ENCODE peak calls at places on chromosomes 7 and 10, in eight cellular contexts. K, Y, S, B, E, H, W and Z are unnamed samples.

GRCh38 chr7:66883716-66884115 is 37.3 kb upstream of the TMEM248 start:
- DNase-seq in S (peak), B (no peak), E (no peak), W (no peak), Y (no peak), H (peak), K (no peak), Z (peak)

GRCh38 chr10:14386202-14386593 is 55.5 kb upstream of the FRMD4A start:
- DNase-seq in Y (no peak), E (peak), K (no peak), H (peak), S (peak), B (no peak), W (no peak), Z (peak)

GRCh38 chr10:102300289-102300843 is 55.0 kb downstream of the GBF1 start:
- DNase-seq in Y (no peak), S (no peak), K (no peak), H (peak), B (no peak), E (peak), W (no peak), Z (no peak)

GRCh38 chr10:133379152-133379800 is at the start of gene PAOX:
- DNase-seq in B (peak), E (peak), W (no peak), K (peak), H (peak), Y (peak), S (peak), Z (peak)

GRCh38 chr7:70017371-70017770 is 419.1 kb downstream of the AUTS2 start:
- DNase-seq in E (no peak), Y (no peak), S (no peak), H (no peak), B (no peak), W (no peak), K (no peak), Z (no peak)

GRCh38 chr7:96414931-96415292 is 93.0 kb upstream of the SLC25A13 start:
- DNase-seq in W (no peak), E (no peak), Y (no peak), S (peak), B (peak), H (peak), K (no peak), Z (peak)

GRCh38 chr7:134691820-134692705 is 45.4 kb downstream of the BPGM start:
- DNase-seq in B (no peak), Y (peak), S (no peak), E (no peak), W (no peak), H (peak), K (peak), Z (no peak)

GRCh38 chr10:17229967-17230682 is 2.1 kb downstream of the VIM start:
- DNase-seq in K (peak), W (no peak), B (peak), H (peak), S (peak), E (no peak), Y (peak), Z (peak)

GRCh38 chr7:103573479-103574058 is 127.6 kb upstream of the SLC26A5 start:
- DNase-seq in K (no peak), S (peak), Y (no peak), H (peak), B (peak), E (peak), W (peak), Z (peak)

GRCh38 chr7:1890289-1891235 is 220.5 kb downstream of the ELFN1 start:
- DNase-seq in B (no peak), H (no peak), W (no peak), Y (no peak), S (no peak), E (no peak), K (no peak), Z (no peak)

GRCh38 chr7:83153419-83153818 is 9.3 kb downstream of the PCLO start:
- DNase-seq in B (no peak), H (no peak), W (no peak), E (no peak), Y (no peak), S (no peak), K (no peak), Z (no peak)

GRCh38 chr7:133419036-133419435 is 166.2 kb downstream of the EXOC4 start:
- DNase-seq in Y (no peak), W (no peak), K (no peak), E (peak), S (no peak), H (no peak), B (no peak), Z (no peak)

GRCh38 chr10:27742926-27743735 is 2.5 kb downstream of the MKX start:
- DNase-seq in W (no peak), S (peak), E (no peak), B (peak), H (peak), K (peak), Y (peak), Z (no peak)

GRCh38 chr7:83751217-83751616 is 102.3 kb upstream of the SEMA3E start:
- DNase-seq in S (peak), Y (no peak), K (no peak), W (no peak), E (peak), B (no peak), H (peak), Z (no peak)

GRCh38 chr10:67612577-67613537 is 83.1 kb downstream of the CTNNA3 start:
- DNase-seq in Y (no peak), B (no peak), H (peak), K (no peak), E (no peak), W (no peak), S (no peak), Z (peak)

GRCh38 chr7:111690364-111691111 is 128.2 kb upstream of the IMMP2L start:
- DNase-seq in E (no peak), H (no peak), B (no peak), K (no peak), S (no peak), W (no peak), Y (no peak), Z (no peak)

GRCh38 chr10:7625836-7626235 is 40.9 kb downstream of the ITIH5 start:
- DNase-seq in K (peak), S (no peak), E (no peak), Y (no peak), B (no peak), W (no peak), H (peak), Z (no peak)

GRCh38 chr10:73110345-73110849 is at the start of gene NUDT13:
- DNase-seq in B (peak), K (peak), E (peak), H (peak), W (no peak), S (peak), Y (peak), Z (peak)

GRCh38 chr7:153407291-153408046 is 644.7 kb upstream of the DPP6 start:
- DNase-seq in S (no peak), Y (no peak), W (no peak), K (no peak), H (no peak), B (no peak), E (no peak), Z (no peak)

GRCh38 chr7:37495574-37496184 is 47.0 kb upstream of the ELMO1 start:
- DNase-seq in W (peak), S (peak), K (no peak), H (peak), E (peak), Y (no peak), B (peak), Z (peak)

GRCh38 chr7:7976677-7977076 is 8.1 kb downstream of the GLCCI1 start:
- DNase-seq in S (no peak), Y (no peak), E (no peak), K (no peak), H (no peak), W (no peak), B (no peak), Z (no peak)

GRCh38 chr7:41449694-41450093 is 253.2 kb downstream of the INHBA start:
- DNase-seq in B (no peak), Y (no peak), E (no peak), S (no peak), H (no peak), K (no peak), W (no peak), Z (no peak)

GRCh38 chr10:22460101-22460500 is 114.8 kb downstream of the SPAG6 start:
- DNase-seq in W (no peak), S (no peak), K (no peak), E (no peak), B (no peak), Y (no peak), H (no peak), Z (no peak)

GRCh38 chr7:81529785-81530184 is 240.1 kb downstream of the HGF start:
- DNase-seq in S (no peak), E (no peak), W (no peak), K (no peak), B (no peak), H (no peak), Y (no peak), Z (no peak)

GRCh38 chr7:93150200-93150835 is 2.1 kb upstream of the SAMD9L start:
- DNase-seq in S (peak), K (no peak), Y (no peak), E (peak), B (no peak), H (peak), W (no peak), Z (no peak)

GRCh38 chr7:51303142-51303525 is 13.5 kb downstream of the COBL start:
- DNase-seq in K (no peak), E (no peak), Y (no peak), B (no peak), H (no peak), W (no peak), S (no peak), Z (no peak)

GRCh38 chr7:134030460-134030865 is 96.7 kb upstream of the LRGUK start:
- DNase-seq in W (no peak), K (no peak), B (no peak), H (no peak), S (no peak), Y (no peak), E (no peak), Z (no peak)

GRCh38 chr10:124942317-124943169 is 620 bp downstream of the ZRANB1 start:
- DNase-seq in E (no peak), W (no peak), S (no peak), K (no peak), H (no peak), B (no peak), Y (no peak), Z (no peak)
- H3K4me3 ChIP-seq in E (no peak), W (no peak), S (no peak), K (peak), H (no peak), B (no peak), Y (no peak), Z (no peak)

GRCh38 chr7:128395748-128396147 is 14.0 kb downstream of the IMPDH1 start:
- DNase-seq in H (no peak), Y (no peak), B (no peak), W (no peak), S (no peak), E (no peak), K (no peak), Z (no peak)
- TF ChIP-seq CTCF in H (peak), Y (no peak), B (no peak), W (peak), S (peak), E (no peak), K (no peak), Z (no peak)

GRCh38 chr10:4034907-4035581 is 250.0 kb upstream of the KLF6 start:
- DNase-seq in B (no peak), K (no peak), S (no peak), W (no peak), E (no peak), Y (no peak), H (peak), Z (no peak)
- H3K4me3 ChIP-seq in B (no peak), K (peak), S (no peak), W (no peak), E (peak), Y (peak), H (no peak), Z (no peak)

DNA sequence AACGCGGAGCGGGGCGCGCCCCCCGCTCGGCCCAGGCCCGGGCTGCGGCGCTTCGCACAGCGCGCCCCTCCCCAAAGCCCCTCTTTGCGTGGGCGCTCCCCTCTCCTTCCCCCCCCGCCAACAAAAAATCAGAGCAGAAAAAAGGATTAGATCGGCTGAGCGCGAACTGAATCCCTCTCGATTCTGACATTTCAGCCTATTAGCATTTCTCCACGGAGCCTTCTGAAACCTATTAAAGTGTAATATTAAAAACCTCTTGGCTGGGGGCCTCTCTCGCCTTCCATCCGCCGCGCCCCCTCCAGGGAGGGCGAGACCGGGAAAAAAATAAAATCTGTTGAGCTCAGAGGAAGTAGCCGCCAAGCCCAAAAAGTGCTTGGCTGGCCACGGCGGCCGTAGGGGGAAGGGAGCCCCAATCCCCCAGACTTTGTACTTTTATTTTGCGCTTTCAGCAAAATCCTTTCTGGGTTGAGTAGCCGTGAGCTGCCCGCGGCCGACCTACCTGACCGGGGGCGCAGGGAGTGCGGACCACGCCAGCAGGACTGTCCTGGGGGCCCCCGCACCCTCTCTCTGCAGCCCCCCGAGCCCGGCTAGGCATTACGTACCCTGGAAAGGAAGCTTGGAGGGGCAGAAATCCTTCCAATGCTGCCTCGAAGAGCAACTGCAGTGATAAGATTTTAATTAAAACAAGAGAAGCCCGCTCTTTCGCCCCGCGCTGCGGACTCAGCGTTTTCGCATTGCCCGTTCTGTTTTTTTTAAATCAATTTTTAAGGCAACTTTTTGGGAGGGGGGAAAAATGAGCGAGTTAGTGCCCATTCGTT is 1.3 kb upstream of the TNRC18 start:
- DNase-seq in B (peak), W (no peak), K (peak), S (no peak), Y (peak), E (peak), H (peak), Z (no peak)
- TF ChIP-seq CTCF in B (no peak), W (no peak), K (peak), S (no peak), Y (no peak), E (no peak), H (no peak), Z (no peak)

DNA sequence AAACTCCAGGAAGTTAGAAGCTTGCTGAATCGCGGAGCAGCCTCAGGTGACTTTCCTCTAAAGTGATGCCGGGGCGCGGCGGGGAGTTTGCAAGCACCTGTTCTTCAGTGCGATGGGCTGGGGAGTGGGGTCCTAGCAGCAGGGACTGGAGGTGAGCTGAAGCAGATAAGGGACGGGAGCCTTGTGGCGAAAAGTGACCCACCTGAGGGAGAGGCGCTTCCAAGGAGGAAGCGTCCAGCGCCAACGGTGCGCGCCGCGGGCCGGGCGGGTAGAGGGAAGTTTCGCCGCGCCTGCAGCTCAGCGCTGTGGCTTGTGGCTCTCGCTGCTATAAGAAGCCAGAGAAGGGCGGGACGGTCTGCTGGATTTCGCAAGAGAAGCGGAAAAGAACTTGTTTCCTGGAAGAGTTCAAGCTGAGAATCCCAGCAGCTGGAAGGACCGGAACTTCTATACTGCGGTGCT is at the start of gene STEAP4:
- DNase-seq in E (peak), K (peak), H (peak), W (no peak), Y (peak), B (peak), S (peak), Z (no peak)
- H3K4me3 ChIP-seq in E (peak), K (peak), H (peak), W (no peak), Y (peak), B (peak), S (peak), Z (no peak)

GRCh38 chr10:100812978-100813377 is 67.6 kb downstream of the PAX2 start:
- DNase-seq in W (no peak), E (no peak), K (no peak), H (no peak), Y (no peak), S (no peak), B (no peak), Z (no peak)

GRCh38 chr10:100819424-100819823 is 74.0 kb downstream of the PAX2 start:
- DNase-seq in H (no peak), Y (no peak), K (no peak), B (no peak), W (no peak), S (no peak), E (no peak), Z (no peak)

GRCh38 chr10:100816671-100817070 is 71.3 kb downstream of the PAX2 start:
- DNase-seq in E (no peak), W (no peak), B (peak), Y (no peak), H (no peak), S (no peak), K (no peak), Z (no peak)

GRCh38 chr10:100814751-100815474 is 69.5 kb downstream of the PAX2 start:
- DNase-seq in K (no peak), H (no peak), W (no peak), E (no peak), Y (no peak), B (no peak), S (no peak), Z (no peak)

GRCh38 chr10:100817268-100817839 is 72.0 kb downstream of the PAX2 start:
- DNase-seq in B (peak), W (no peak), K (no peak), S (no peak), E (no peak), Y (no peak), H (no peak), Z (no peak)
- TF ChIP-seq CTCF in B (peak), W (peak), K (no peak), S (no peak), E (no peak), Y (no peak), H (no peak), Z (no peak)

GRCh38 chr10:86366033-86366901 is at the start of gene GRID1:
- DNase-seq in Y (peak), E (no peak), H (no peak), K (peak), W (no peak), S (peak), B (peak), Z (no peak)
- H3K4me3 ChIP-seq in Y (peak), E (no peak), H (peak), K (peak), W (no peak), S (no peak), B (peak), Z (no peak)